ENCODE peak calls at places on chromosomes 13 and 19, in six cellular contexts. B is H1, F is SK-N-SH, V is GM12878, L is HepG2, R is K562. G is an unnamed sample.

GRCh38 chr13:66329988-66330429 is 900.1 kb downstream of the PCDH9 start:
- DNase-seq in B (no peak), F (no peak), V (no peak), L (no peak), R (no peak), G (no peak)

GRCh38 chr19:18119243-18120105 is 21.9 kb downstream of the MAST3 start:
- DNase-seq in B (no peak), F (no peak), V (no peak), L (no peak), R (no peak), G (no peak)

GRCh38 chr13:39401091-39401647 is 201.8 kb downstream of the LHFPL6 start:
- DNase-seq in B (no peak), F (no peak), V (no peak), L (no peak), R (no peak), G (no peak)

GRCh38 chr13:75637101-75637774 is 1.1 kb downstream of the LMO7 start:
- DNase-seq in B (no peak), F (peak), V (no peak), L (no peak), R (no peak), G (no peak)

GRCh38 chr19:21947775-21948174 is 63.0 kb downstream of the ZNF208 start:
- DNase-seq in B (peak), F (peak), V (no peak), L (no peak), R (peak), G (no peak)

GRCh38 chr13:34376483-34376882 is 558.5 kb downstream of the RFC3 start:
- DNase-seq in B (no peak), F (no peak), V (no peak), L (no peak), R (no peak), G (no peak)

GRCh38 chr19:32674153-32674958 is 624 bp downstream of the ANKRD27 start:
- DNase-seq in B (no peak), F (peak), V (no peak), L (no peak), R (no peak), G (peak)

GRCh38 chr13:103762523-103762922 is 696.3 kb upstream of the SLC10A2 start:
- DNase-seq in B (no peak), F (no peak), V (no peak), L (no peak), R (no peak), G (no peak)

GRCh38 chr19:51259348-51260245 is 8.7 kb downstream of the SIGLECL1 start:
- DNase-seq in B (peak), F (peak), V (peak), L (peak), R (peak), G (peak)

GRCh38 chr13:23743717-23744116 is 145.5 kb downstream of the MIPEP start:
- DNase-seq in B (no peak), F (no peak), V (no peak), L (peak), R (no peak), G (no peak)

GRCh38 chr13:103349664-103350063 is 283.4 kb upstream of the SLC10A2 start:
- DNase-seq in B (no peak), F (peak), V (no peak), L (no peak), R (no peak), G (no peak)

GRCh38 chr13:113860051-113860471 is 3.8 kb downstream of the GAS6 start:
- DNase-seq in B (peak), F (no peak), V (no peak), L (peak), R (no peak), G (no peak)

GRCh38 chr13:27472941-27473340 is 22.6 kb upstream of the MTIF3 start:
- DNase-seq in B (no peak), F (no peak), V (no peak), L (no peak), R (no peak), G (no peak)

GRCh38 chr19:29431332-29431731 is 94.5 kb upstream of the VSTM2B start:
- DNase-seq in B (no peak), F (no peak), V (no peak), L (no peak), R (no peak), G (no peak)

GRCh38 chr13:20101467-20102316 is 59.2 kb downstream of the GJA3 start:
- DNase-seq in B (no peak), F (no peak), V (no peak), L (no peak), R (no peak), G (no peak)

GRCh38 chr19:49672131-49672919 is 4.7 kb upstream of the PRMT1 start:
- DNase-seq in B (peak), F (peak), V (no peak), L (peak), R (peak), G (no peak)

GRCh38 chr13:44401577-44401976 is 28.0 kb downstream of the SERP2 start:
- DNase-seq in B (no peak), F (no peak), V (no peak), L (no peak), R (no peak), G (no peak)

GRCh38 chr19:19067276-19068072 is 3.7 kb downstream of the SLC25A42 start:
- DNase-seq in B (no peak), F (no peak), V (no peak), L (no peak), R (no peak), G (no peak)

DNA sequence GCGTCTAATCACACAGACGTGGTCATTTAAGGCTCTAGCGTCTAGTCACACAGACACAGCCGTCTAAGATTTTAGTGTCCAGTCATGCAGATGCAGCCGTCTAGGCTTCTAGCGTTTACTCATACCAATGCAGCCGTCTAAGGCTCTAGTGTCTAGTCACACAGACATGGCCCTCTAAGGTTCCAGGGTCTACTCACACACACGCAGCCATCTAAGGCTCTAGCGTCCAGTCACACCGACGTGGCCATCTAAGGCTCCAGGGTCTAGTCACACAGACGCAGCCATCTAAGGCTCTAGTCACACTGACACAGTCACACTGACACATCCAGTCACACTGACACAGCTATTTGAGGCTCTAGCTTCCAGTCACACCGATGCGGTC is 55.7 kb downstream of the KLF2 start:
- DNase-seq in B (no peak), F (no peak), V (no peak), L (no peak), R (no peak), G (no peak)
- TF ChIP-seq GABPA in B (no peak), F (no peak), V (no peak), L (no peak), R (no peak), G (no peak)

DNA sequence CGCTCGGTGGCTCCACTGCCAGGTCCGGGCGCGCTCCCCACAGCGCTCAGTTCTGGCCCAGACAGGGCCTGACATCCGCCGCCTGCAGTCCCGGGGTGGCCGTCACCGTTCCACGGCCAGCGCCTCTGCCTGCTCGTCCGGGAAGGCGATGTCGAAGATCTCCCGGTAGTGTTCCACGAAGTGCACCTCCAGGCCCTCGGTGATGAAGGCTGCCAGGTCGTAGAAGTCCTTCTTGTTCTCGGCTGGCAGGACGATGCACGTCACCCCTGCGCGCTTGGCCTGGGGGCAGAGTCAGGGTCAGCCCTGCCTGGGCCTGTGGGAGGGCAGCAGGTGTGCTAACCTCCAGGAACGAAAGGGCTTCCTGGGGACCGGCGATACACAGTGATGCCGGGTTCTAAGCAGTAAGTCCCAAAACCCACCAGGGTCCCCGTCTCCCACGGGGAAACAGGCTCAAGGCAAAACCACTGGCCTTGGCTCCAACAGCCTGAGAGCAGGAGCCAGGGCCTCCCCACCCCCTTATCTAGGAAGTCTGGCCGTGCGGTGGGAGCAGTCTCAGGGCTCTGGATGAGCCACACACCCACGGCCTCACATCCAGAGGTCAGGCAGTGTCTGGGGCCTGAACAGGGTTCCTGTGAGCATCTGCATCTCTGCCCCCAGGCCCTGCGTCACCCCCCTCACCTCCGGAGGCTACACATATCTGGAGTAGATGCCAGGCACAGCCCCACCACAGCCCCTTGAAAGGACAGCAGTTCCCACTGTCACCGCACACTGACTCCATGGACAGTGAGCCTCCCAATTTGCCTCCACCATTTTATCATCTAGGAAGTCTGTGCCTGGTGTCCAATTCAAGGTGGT is 2.1 kb downstream of the RPL36 start:
- DNase-seq in B (no peak), F (peak), V (no peak), L (no peak), R (peak), G (no peak)
- H3K4me3 ChIP-seq in B (peak), F (peak), V (peak), L (peak), R (peak), G (peak)

GRCh38 chr13:99955107-99955746 is 16.3 kb downstream of the ZIC5 start:
- DNase-seq in B (peak), F (no peak), V (no peak), L (no peak), R (no peak), G (no peak)

GRCh38 chr13:99953138-99953755 is 18.3 kb downstream of the ZIC5 start:
- DNase-seq in B (no peak), F (no peak), V (no peak), L (no peak), R (no peak), G (no peak)

GRCh38 chr13:99956473-99957349 is 14.9 kb downstream of the ZIC5 start:
- DNase-seq in B (peak), F (peak), V (no peak), L (peak), R (no peak), G (no peak)

GRCh38 chr13:99958402-99959126 is 13.0 kb downstream of the ZIC5 start:
- DNase-seq in B (peak), F (no peak), V (no peak), L (no peak), R (no peak), G (no peak)

GRCh38 chr13:99955747-99956472 is 15.7 kb downstream of the ZIC5 start:
- DNase-seq in B (peak), F (no peak), V (no peak), L (no peak), R (no peak), G (no peak)
- H3K27ac ChIP-seq in B (no peak), F (no peak), V (no peak), L (no peak), R (no peak), G (no peak)

DNA sequence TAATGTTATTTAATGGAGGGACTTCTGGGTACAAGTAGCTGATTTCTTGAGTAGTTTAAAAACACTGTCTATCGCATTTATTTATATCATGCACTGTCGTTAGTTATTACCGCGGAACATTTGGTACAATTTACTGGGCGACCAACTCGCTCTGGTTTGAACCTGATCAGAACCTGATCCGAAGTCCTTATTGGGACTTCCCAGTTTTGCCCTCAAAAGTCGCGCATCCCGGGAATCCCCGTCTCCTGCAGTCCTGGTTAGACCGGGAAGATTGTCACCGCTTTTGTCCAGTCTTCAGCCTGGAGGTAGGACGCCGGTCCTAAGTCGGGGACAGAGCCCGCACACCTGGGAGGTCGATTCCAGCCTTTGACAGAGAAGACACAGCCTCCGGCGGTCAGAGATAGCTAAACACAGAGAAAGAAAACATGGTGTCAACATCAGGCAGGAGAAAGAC is 694 bp downstream of the CLN5 start:
- DNase-seq in B (no peak), F (peak), V (no peak), L (no peak), R (peak), G (no peak)
- TF ChIP-seq GABPA in B (no peak), F (no peak), V (no peak), L (no peak), R (no peak), G (no peak)

GRCh38 chr13:42318570-42318969 is 46.6 kb downstream of the AKAP11 start:
- DNase-seq in B (no peak), F (no peak), V (no peak), L (no peak), R (no peak), G (no peak)

GRCh38 chr13:42322806-42323205 is 50.9 kb downstream of the AKAP11 start:
- DNase-seq in B (no peak), F (no peak), V (no peak), L (no peak), R (no peak), G (no peak)

DNA sequence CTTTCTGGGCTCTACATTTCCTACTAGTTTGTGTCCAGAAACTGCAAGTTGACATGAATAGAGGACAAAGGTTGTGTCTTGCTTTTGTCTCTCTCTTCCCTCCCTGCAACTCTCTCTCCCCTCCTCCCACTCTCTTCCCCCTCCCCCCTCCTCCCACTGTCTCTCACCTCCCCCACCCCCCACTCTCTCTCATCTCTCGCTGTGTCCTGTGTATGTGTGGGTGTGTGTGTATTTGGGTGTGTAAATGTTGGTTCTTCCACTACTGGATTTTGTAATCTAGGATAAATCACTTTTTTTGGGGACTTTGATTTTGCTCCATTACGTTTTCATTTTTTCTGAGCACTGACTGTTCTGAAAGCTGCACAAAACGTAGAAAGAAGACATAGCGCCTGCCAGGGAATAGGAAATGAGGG is 48.4 kb downstream of the AKAP11 start:
- DNase-seq in B (no peak), F (no peak), V (no peak), L (no peak), R (no peak), G (no peak)
- H3K4me3 ChIP-seq in B (peak), F (no peak), V (no peak), L (no peak), R (no peak), G (no peak)

GRCh38 chr19:2944403-2944774 is 382 bp downstream of the ZNF77 start:
- DNase-seq in B (no peak), F (no peak), V (no peak), L (no peak), R (no peak), G (no peak)
- H3K27ac ChIP-seq in B (no peak), F (no peak), V (peak), L (peak), R (peak), G (peak)

GRCh38 chr13:95553271-95553588 is 710 bp downstream of the CLDN10 start:
- DNase-seq in B (no peak), F (no peak), V (no peak), L (no peak), R (no peak), G (no peak)
- TF ChIP-seq GABPA in B (no peak), F (no peak), V (no peak), L (no peak), R (no peak), G (no peak)

DNA sequence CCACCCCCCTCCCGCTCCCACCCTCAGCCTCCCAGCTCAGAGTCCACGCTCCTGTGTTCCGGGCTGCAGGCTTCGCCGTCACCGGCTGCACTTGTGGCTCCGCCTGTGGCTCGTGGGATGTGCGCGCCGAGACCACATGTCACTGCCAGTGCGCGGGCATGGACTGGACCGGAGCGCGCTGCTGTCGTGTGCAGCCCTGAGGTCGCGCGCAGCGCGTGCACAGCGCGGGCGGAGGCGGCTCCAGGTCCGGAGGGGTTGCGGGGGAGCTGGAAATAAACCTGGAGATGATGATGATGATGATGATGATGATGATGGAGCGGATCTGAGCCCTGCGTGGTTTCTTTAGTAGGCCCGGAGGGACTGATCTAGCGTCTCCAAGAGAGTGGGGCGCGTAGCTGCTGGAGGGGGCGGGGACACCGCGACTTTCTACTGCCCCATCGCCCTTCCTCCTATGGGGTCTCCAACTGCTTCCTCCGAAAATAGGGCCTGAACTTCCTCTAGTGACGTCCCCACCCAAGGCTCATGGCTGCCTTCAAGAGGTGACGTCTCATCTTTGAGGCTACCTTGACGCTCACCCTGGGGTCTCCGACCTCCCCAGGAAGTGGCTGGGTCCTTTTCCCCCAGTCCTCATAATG is 1.4 kb downstream of the RETN start:
- DNase-seq in B (peak), F (no peak), V (no peak), L (no peak), R (no peak), G (no peak)
- H3K4me3 ChIP-seq in B (peak), F (no peak), V (no peak), L (peak), R (no peak), G (no peak)

DNA sequence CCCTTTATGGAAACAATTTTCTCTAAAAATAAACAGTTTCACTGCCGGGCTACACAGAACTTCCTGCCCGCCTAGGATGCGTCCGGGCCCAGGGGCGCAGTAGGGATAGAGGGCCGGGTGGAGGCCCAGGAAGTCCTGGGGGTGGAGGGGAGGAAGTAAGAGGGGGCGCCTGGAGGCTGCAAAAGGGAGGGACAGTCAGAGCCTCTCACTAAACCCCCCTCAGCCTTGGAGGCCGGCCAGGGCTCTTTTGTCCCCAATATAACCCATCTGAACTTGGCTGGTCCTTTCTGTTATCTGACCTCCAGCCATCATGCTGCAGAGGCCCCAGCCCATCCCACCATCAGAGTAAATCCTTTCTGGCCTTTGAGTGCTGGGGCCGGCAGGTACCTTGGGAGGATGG is 2.2 kb downstream of the KANK2 start:
- DNase-seq in B (no peak), F (no peak), V (no peak), L (no peak), R (no peak), G (no peak)
- H3K27ac ChIP-seq in B (no peak), F (peak), V (peak), L (no peak), R (no peak), G (no peak)

GRCh38 chr19:6613711-6614110 is 22.8 kb upstream of the CD70 start:
- DNase-seq in B (no peak), F (no peak), V (no peak), L (no peak), R (no peak), G (no peak)
- TF ChIP-seq GABPA in B (no peak), F (no peak), V (peak), L (no peak), R (no peak), G (no peak)